ENCODE peak calls at places on chromosome 20, in nine cellular contexts. One of them, this sample, is unnamed.

GRCh38 chr20:60410865-60411264 is 452.6 kb downstream of the CDH26 start:
- DNase-seq in psoas muscle: no peak
- DNase-seq in cardiac fibroblast: no peak
- DNase-seq in AG09319: no peak
- DNase-seq in dorsolateral prefrontal cortex: no peak
- DNase-seq in PC-9: no peak
- DNase-seq in CD8-positive, alpha-beta T cell: no peak
- DNase-seq in B cell: no peak
- DNase-seq in cardiac muscle cell: no peak
- DNase-seq in this sample: no peak

GRCh38 chr20:36645998-36646397 is at the start of gene SLA2:
- DNase-seq in PC-9: no peak
- DNase-seq in CD8-positive, alpha-beta T cell: peak
- DNase-seq in B cell: peak
- DNase-seq in cardiac fibroblast: no peak
- DNase-seq in cardiac muscle cell: no peak
- DNase-seq in dorsolateral prefrontal cortex: no peak
- DNase-seq in psoas muscle: no peak
- DNase-seq in AG09319: no peak
- DNase-seq in this sample: no peak

GRCh38 chr20:36391456-36391855 is 85.3 kb downstream of the DLGAP4 start:
- DNase-seq in AG09319: no peak
- DNase-seq in cardiac muscle cell: peak
- DNase-seq in B cell: no peak
- DNase-seq in CD8-positive, alpha-beta T cell: no peak
- DNase-seq in PC-9: no peak
- DNase-seq in dorsolateral prefrontal cortex: peak
- DNase-seq in psoas muscle: no peak
- DNase-seq in cardiac fibroblast: no peak
- DNase-seq in this sample: no peak

GRCh38 chr20:17629025-17629424 is 53.0 kb downstream of the RRBP1 start:
- DNase-seq in AG09319: no peak
- DNase-seq in psoas muscle: peak
- DNase-seq in PC-9: no peak
- DNase-seq in cardiac fibroblast: no peak
- DNase-seq in B cell: no peak
- DNase-seq in dorsolateral prefrontal cortex: no peak
- DNase-seq in cardiac muscle cell: no peak
- DNase-seq in CD8-positive, alpha-beta T cell: no peak
- DNase-seq in this sample: peak

GRCh38 chr20:48932375-48932941 is 10.9 kb downstream of the ARFGEF2 start:
- DNase-seq in psoas muscle: no peak
- DNase-seq in dorsolateral prefrontal cortex: no peak
- DNase-seq in B cell: no peak
- DNase-seq in PC-9: no peak
- DNase-seq in cardiac fibroblast: no peak
- DNase-seq in AG09319: no peak
- DNase-seq in cardiac muscle cell: no peak
- DNase-seq in CD8-positive, alpha-beta T cell: no peak
- DNase-seq in this sample: no peak

GRCh38 chr20:50245561-50246366 is 55.1 kb downstream of the CEBPB start:
- DNase-seq in dorsolateral prefrontal cortex: no peak
- DNase-seq in PC-9: peak
- DNase-seq in CD8-positive, alpha-beta T cell: no peak
- DNase-seq in cardiac muscle cell: peak
- DNase-seq in AG09319: peak
- DNase-seq in cardiac fibroblast: peak
- DNase-seq in B cell: no peak
- DNase-seq in psoas muscle: no peak
- DNase-seq in this sample: no peak

GRCh38 chr20:39049148-39049547 is 87.0 kb downstream of the DHX35 start:
- DNase-seq in cardiac fibroblast: no peak
- DNase-seq in psoas muscle: no peak
- DNase-seq in PC-9: no peak
- DNase-seq in AG09319: no peak
- DNase-seq in dorsolateral prefrontal cortex: no peak
- DNase-seq in B cell: no peak
- DNase-seq in cardiac muscle cell: no peak
- DNase-seq in CD8-positive, alpha-beta T cell: no peak
- DNase-seq in this sample: no peak

GRCh38 chr20:57247292-57247975 is 19.0 kb downstream of the BMP7 start:
- DNase-seq in PC-9: no peak
- DNase-seq in AG09319: no peak
- DNase-seq in psoas muscle: no peak
- DNase-seq in CD8-positive, alpha-beta T cell: no peak
- DNase-seq in cardiac fibroblast: no peak
- DNase-seq in B cell: no peak
- DNase-seq in dorsolateral prefrontal cortex: no peak
- DNase-seq in cardiac muscle cell: no peak
- DNase-seq in this sample: no peak

GRCh38 chr20:10647471-10647870 is 26.3 kb downstream of the JAG1 start:
- DNase-seq in psoas muscle: no peak
- DNase-seq in PC-9: no peak
- DNase-seq in B cell: no peak
- DNase-seq in dorsolateral prefrontal cortex: no peak
- DNase-seq in AG09319: no peak
- DNase-seq in cardiac fibroblast: no peak
- DNase-seq in CD8-positive, alpha-beta T cell: no peak
- DNase-seq in cardiac muscle cell: no peak
- DNase-seq in this sample: peak

GRCh38 chr20:15814903-15815302 is 758.3 kb downstream of the KIF16B start:
- DNase-seq in cardiac fibroblast: no peak
- DNase-seq in cardiac muscle cell: no peak
- DNase-seq in PC-9: peak
- DNase-seq in AG09319: peak
- DNase-seq in CD8-positive, alpha-beta T cell: no peak
- DNase-seq in dorsolateral prefrontal cortex: no peak
- DNase-seq in psoas muscle: no peak
- DNase-seq in B cell: no peak
- DNase-seq in this sample: no peak

GRCh38 chr20:57660510-57661199 is 40.4 kb upstream of the ZBP1 start:
- DNase-seq in psoas muscle: no peak
- DNase-seq in B cell: peak
- DNase-seq in AG09319: no peak
- DNase-seq in cardiac muscle cell: no peak
- DNase-seq in cardiac fibroblast: no peak
- DNase-seq in CD8-positive, alpha-beta T cell: no peak
- DNase-seq in PC-9: no peak
- DNase-seq in dorsolateral prefrontal cortex: peak
- DNase-seq in this sample: peak

GRCh38 chr20:62355527-62356142 is 11.5 kb downstream of the LAMA5 start:
- DNase-seq in cardiac muscle cell: peak
- DNase-seq in CD8-positive, alpha-beta T cell: no peak
- DNase-seq in PC-9: no peak
- DNase-seq in AG09319: no peak
- DNase-seq in cardiac fibroblast: peak
- DNase-seq in dorsolateral prefrontal cortex: no peak
- DNase-seq in B cell: no peak
- DNase-seq in psoas muscle: peak
- DNase-seq in this sample: peak

GRCh38 chr20:36285746-36286447 is 20.2 kb upstream of the DLGAP4 start:
- DNase-seq in cardiac muscle cell: no peak
- DNase-seq in dorsolateral prefrontal cortex: no peak
- DNase-seq in cardiac fibroblast: no peak
- DNase-seq in PC-9: no peak
- DNase-seq in B cell: no peak
- DNase-seq in AG09319: no peak
- DNase-seq in psoas muscle: no peak
- DNase-seq in CD8-positive, alpha-beta T cell: no peak
- DNase-seq in this sample: no peak

GRCh38 chr20:37095108-37095608 is 639 bp downstream of the RBL1 start:
- DNase-seq in B cell: no peak
- DNase-seq in dorsolateral prefrontal cortex: no peak
- DNase-seq in cardiac fibroblast: peak
- DNase-seq in CD8-positive, alpha-beta T cell: peak
- DNase-seq in AG09319: no peak
- DNase-seq in PC-9: no peak
- DNase-seq in cardiac muscle cell: no peak
- DNase-seq in psoas muscle: no peak
- DNase-seq in this sample: no peak

GRCh38 chr20:3172933-3173581 is at the start of gene LZTS3:
- DNase-seq in cardiac muscle cell: peak
- DNase-seq in PC-9: no peak
- DNase-seq in cardiac fibroblast: peak
- DNase-seq in B cell: peak
- DNase-seq in dorsolateral prefrontal cortex: peak
- DNase-seq in AG09319: no peak
- DNase-seq in psoas muscle: peak
- DNase-seq in CD8-positive, alpha-beta T cell: peak
- DNase-seq in this sample: peak
- TF ChIP-seq CTCF in cardiac muscle cell: no peak
- TF ChIP-seq CTCF in PC-9: no peak
- TF ChIP-seq CTCF in cardiac fibroblast: no peak
- TF ChIP-seq CTCF in B cell: no peak
- TF ChIP-seq CTCF in dorsolateral prefrontal cortex: peak
- TF ChIP-seq CTCF in AG09319: no peak
- TF ChIP-seq CTCF in psoas muscle: no peak
- TF ChIP-seq CTCF in CD8-positive, alpha-beta T cell: no peak
- TF ChIP-seq CTCF in this sample: no peak

GRCh38 chr20:44196278-44196677 is 9.3 kb upstream of the JPH2 start:
- DNase-seq in AG09319: no peak
- DNase-seq in PC-9: no peak
- DNase-seq in dorsolateral prefrontal cortex: no peak
- DNase-seq in psoas muscle: no peak
- DNase-seq in B cell: no peak
- DNase-seq in cardiac muscle cell: no peak
- DNase-seq in CD8-positive, alpha-beta T cell: no peak
- DNase-seq in cardiac fibroblast: no peak
- DNase-seq in this sample: no peak
- TF ChIP-seq CTCF in AG09319: peak
- TF ChIP-seq CTCF in PC-9: peak
- TF ChIP-seq CTCF in dorsolateral prefrontal cortex: no peak
- TF ChIP-seq CTCF in psoas muscle: no peak
- TF ChIP-seq CTCF in B cell: no peak
- TF ChIP-seq CTCF in cardiac muscle cell: peak
- TF ChIP-seq CTCF in CD8-positive, alpha-beta T cell: no peak
- TF ChIP-seq CTCF in cardiac fibroblast: peak
- TF ChIP-seq CTCF in this sample: no peak

GRCh38 chr20:32920066-32920465 is 61.3 kb downstream of the EFCAB8 start:
- DNase-seq in cardiac fibroblast: no peak
- DNase-seq in PC-9: no peak
- DNase-seq in B cell: no peak
- DNase-seq in AG09319: no peak
- DNase-seq in cardiac muscle cell: no peak
- DNase-seq in CD8-positive, alpha-beta T cell: no peak
- DNase-seq in dorsolateral prefrontal cortex: no peak
- DNase-seq in psoas muscle: no peak
- DNase-seq in this sample: no peak
- TF ChIP-seq CTCF in cardiac fibroblast: no peak
- TF ChIP-seq CTCF in PC-9: no peak
- TF ChIP-seq CTCF in B cell: no peak
- TF ChIP-seq CTCF in AG09319: no peak
- TF ChIP-seq CTCF in cardiac muscle cell: no peak
- TF ChIP-seq CTCF in CD8-positive, alpha-beta T cell: no peak
- TF ChIP-seq CTCF in dorsolateral prefrontal cortex: no peak
- TF ChIP-seq CTCF in psoas muscle: no peak
- TF ChIP-seq CTCF in this sample: no peak

DNA sequence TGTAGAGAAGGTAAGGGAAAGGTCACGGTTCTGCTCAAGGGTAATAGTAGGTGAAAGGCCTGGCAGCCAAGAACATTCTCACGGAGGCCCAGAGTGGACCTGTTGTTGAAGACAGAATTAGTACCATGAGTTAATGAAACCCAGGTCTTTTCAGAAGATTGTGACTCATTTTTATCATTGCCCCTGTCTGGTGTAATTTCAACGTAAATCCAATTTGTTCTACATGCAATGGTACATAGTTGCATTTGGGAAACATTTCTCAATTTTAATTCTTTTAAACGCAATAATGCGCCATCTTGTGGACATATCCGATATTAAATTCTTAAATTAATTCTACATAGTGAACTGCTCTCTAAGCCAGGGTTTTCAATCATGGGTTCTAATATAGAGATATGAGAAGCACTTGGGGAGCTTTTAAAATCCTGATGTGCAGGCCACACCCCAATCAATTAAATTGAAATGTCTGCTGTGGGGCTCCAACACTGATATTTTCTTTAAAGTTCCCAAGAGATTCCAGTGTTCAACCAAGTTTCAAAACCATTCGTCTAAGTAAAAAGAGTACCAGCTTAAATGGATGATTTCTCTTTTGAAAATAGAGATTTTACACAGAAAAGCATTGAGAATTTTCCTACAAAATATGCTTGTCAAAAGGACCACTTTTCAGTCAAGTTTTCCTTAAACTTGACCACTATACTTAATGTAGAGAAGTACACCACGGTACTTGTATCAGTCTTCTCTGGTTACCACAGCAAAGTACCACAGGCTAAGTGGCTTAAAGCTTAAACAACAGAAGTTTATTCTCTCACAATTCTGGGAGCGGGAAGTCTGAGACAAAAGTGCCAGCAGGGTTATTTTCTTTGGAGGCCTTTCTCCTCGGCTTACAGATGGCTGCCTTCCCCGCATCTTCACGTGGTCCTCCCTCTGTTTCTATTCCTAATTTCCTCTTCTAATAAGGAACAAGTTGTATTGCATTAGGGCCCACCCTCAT is 257.6 kb downstream of the PLCB1 start:
- DNase-seq in dorsolateral prefrontal cortex: no peak
- DNase-seq in psoas muscle: no peak
- DNase-seq in PC-9: peak
- DNase-seq in cardiac muscle cell: peak
- DNase-seq in cardiac fibroblast: peak
- DNase-seq in CD8-positive, alpha-beta T cell: no peak
- DNase-seq in B cell: peak
- DNase-seq in AG09319: peak
- DNase-seq in this sample: no peak
- TF ChIP-seq CTCF in dorsolateral prefrontal cortex: peak
- TF ChIP-seq CTCF in psoas muscle: peak
- TF ChIP-seq CTCF in PC-9: peak
- TF ChIP-seq CTCF in cardiac muscle cell: peak
- TF ChIP-seq CTCF in cardiac fibroblast: peak
- TF ChIP-seq CTCF in CD8-positive, alpha-beta T cell: peak
- TF ChIP-seq CTCF in B cell: peak
- TF ChIP-seq CTCF in AG09319: peak
- TF ChIP-seq CTCF in this sample: peak

This sample was measured in glutamatergic neuron.